ENCODE peak calls at places on chromosomes 7 and 10, in seven cellular contexts. K is mammary epithelial cell, G is GM23248, N is GM23338, X is GM12878, J is H1, F is MM.1S. Z is an unnamed sample.

GRCh38 chr7:69693042-69693441 is 94.8 kb downstream of the AUTS2 start:
- DNase-seq in G (no peak), X (no peak), J (no peak), N (no peak), K (no peak), F (no peak), Z (no peak)

GRCh38 chr10:88243847-88244730 is 339.0 kb downstream of the RNLS start:
- DNase-seq in K (no peak), G (no peak), J (no peak), F (no peak), N (no peak), X (no peak), Z (peak; percentile 78)

GRCh38 chr7:137760111-137760510 is 86.7 kb downstream of the DGKI start:
- DNase-seq in F (no peak), X (no peak), J (no peak), K (no peak), G (no peak), N (peak; percentile 52), Z (peak; percentile 14)

GRCh38 chr10:88270871-88271713 is 312.0 kb downstream of the RNLS start:
- DNase-seq in F (peak; percentile 95), X (peak; percentile 97), J (no peak), G (peak; percentile 85), N (no peak), K (peak; percentile 45), Z (no peak)

GRCh38 chr10:18719811-18720210 is 60.6 kb downstream of the ARL5B start:
- DNase-seq in F (no peak), G (peak; percentile 54), X (no peak), N (no peak), K (no peak), J (no peak), Z (no peak)

GRCh38 chr7:126005064-126005463 is 1075.4 kb upstream of the POT1 start:
- DNase-seq in F (no peak), G (no peak), K (no peak), X (no peak), J (no peak), N (no peak), Z (no peak)

GRCh38 chr7:34759477-34760125 is 101.6 kb downstream of the NPSR1 start:
- DNase-seq in J (no peak), N (peak; percentile 81), G (peak; percentile 58), X (no peak), K (peak; percentile 5), F (peak; percentile 42), Z (peak; percentile 57)

GRCh38 chr10:22620140-22620857 is 94.1 kb downstream of the PIP4K2A start:
- DNase-seq in J (no peak), G (peak; percentile 98), F (no peak), K (peak; percentile 93), X (no peak), N (no peak), Z (no peak)

GRCh38 chr7:1512781-1513656 is 8.8 kb upstream of the INTS1 start:
- DNase-seq in F (peak; percentile 57), X (no peak), G (peak; percentile 93), J (no peak), K (peak; percentile 90), N (no peak), Z (no peak)

GRCh38 chr10:28810062-28810870 is 132.9 kb downstream of the BAMBI start:
- DNase-seq in F (no peak), K (no peak), N (peak; percentile 59), J (no peak), G (no peak), X (no peak), Z (no peak)

GRCh38 chr7:4842302-4843064 is 19.3 kb downstream of the PAPOLB start:
- DNase-seq in X (no peak), G (peak; percentile 4), N (no peak), K (no peak), J (no peak), F (no peak), Z (peak; percentile 29)

GRCh38 chr7:71633571-71634008 is 501.6 kb downstream of the GALNT17 start:
- DNase-seq in F (no peak), G (peak; percentile 86), N (peak; percentile 75), J (peak; percentile 50), X (no peak), K (peak; percentile 4), Z (peak; percentile 86)

GRCh38 chr7:77944183-77945182 is 145.9 kb downstream of the PHTF2 start:
- DNase-seq in J (no peak), K (no peak), G (no peak), X (no peak), F (no peak), N (no peak), Z (no peak)

GRCh38 chr10:122510326-122510725 is 49.0 kb downstream of the HTRA1 start:
- DNase-seq in G (no peak), X (no peak), K (peak; percentile 98), F (no peak), J (no peak), N (peak; percentile 27), Z (peak; percentile 56)

GRCh38 chr10:101857802-101858476 is 14.3 kb upstream of the KCNIP2 start:
- DNase-seq in J (no peak), X (no peak), F (no peak), N (no peak), G (no peak), K (no peak), Z (no peak)

GRCh38 chr10:84114088-84114667 is 25.1 kb upstream of the GHITM start:
- DNase-seq in K (no peak), G (peak; percentile 27), F (no peak), J (no peak), X (no peak), N (peak; percentile 67), Z (no peak)

GRCh38 chr10:60963441-60964256 is 19.7 kb upstream of the RHOBTB1 start:
- DNase-seq in G (peak; percentile 73), X (no peak), K (peak; percentile 48), F (no peak), N (no peak), J (no peak), Z (no peak)

GRCh38 chr10:2964632-2965296 is 102.6 kb upstream of the PFKP start:
- DNase-seq in N (no peak), G (no peak), J (no peak), F (no peak), X (no peak), K (no peak), Z (no peak)

GRCh38 chr7:49229246-49229645 is 304.9 kb downstream of the CDC14C start:
- DNase-seq in G (no peak), J (no peak), N (peak; percentile 16), X (no peak), K (no peak), F (peak; percentile 65), Z (no peak)

GRCh38 chr10:22697799-22698198 is 16.6 kb downstream of the PIP4K2A start:
- DNase-seq in N (no peak), X (no peak), G (no peak), K (no peak), F (no peak), J (no peak), Z (no peak)

GRCh38 chr7:29288534-29289091 is 94.0 kb downstream of the CHN2 start:
- DNase-seq in F (no peak), J (no peak), N (no peak), K (no peak), X (no peak), G (no peak), Z (no peak)

GRCh38 chr7:71459137-71459536 is 327.2 kb downstream of the GALNT17 start:
- DNase-seq in J (no peak), K (no peak), N (no peak), G (no peak), X (no peak), F (no peak), Z (no peak)

GRCh38 chr7:151113344-151114150 is 27.3 kb downstream of the AGAP3 start:
- DNase-seq in G (peak; percentile 51), J (no peak), K (peak; percentile 88), X (no peak), N (peak; percentile 79), F (no peak), Z (peak; percentile 69)

GRCh38 chr7:151114151-151115090 is 28.1 kb downstream of the AGAP3 start:
- DNase-seq in N (peak; percentile 84), F (no peak), X (no peak), G (peak; percentile 63), J (no peak), K (peak; percentile 80), Z (peak; percentile 63)

GRCh38 chr7:151115836-151116418 is 29.7 kb downstream of the AGAP3 start:
- DNase-seq in K (peak; percentile 96), J (no peak), N (peak; percentile 63), F (no peak), G (no peak), X (no peak), Z (peak; percentile 68)

GRCh38 chr7:151116603-151117002 is 30.3 kb downstream of the AGAP3 start:
- DNase-seq in N (no peak), G (no peak), J (no peak), K (no peak), X (no peak), F (no peak), Z (no peak)

GRCh38 chr7:151115121-151115835 is 29.0 kb downstream of the AGAP3 start:
- DNase-seq in J (no peak), G (peak; percentile 70), K (peak; percentile 26), N (peak; percentile 62), F (no peak), X (no peak), Z (peak; percentile 72)
- H3K4me3 ChIP-seq in J (peak overlapping the region; percentile 12), G (no peak overlapping the region), K (peak overlapping the region; percentile 36), N (peak overlapping the region; percentile 57), F (no peak overlapping the region), X (no peak overlapping the region), Z (no peak overlapping the region)

DNA sequence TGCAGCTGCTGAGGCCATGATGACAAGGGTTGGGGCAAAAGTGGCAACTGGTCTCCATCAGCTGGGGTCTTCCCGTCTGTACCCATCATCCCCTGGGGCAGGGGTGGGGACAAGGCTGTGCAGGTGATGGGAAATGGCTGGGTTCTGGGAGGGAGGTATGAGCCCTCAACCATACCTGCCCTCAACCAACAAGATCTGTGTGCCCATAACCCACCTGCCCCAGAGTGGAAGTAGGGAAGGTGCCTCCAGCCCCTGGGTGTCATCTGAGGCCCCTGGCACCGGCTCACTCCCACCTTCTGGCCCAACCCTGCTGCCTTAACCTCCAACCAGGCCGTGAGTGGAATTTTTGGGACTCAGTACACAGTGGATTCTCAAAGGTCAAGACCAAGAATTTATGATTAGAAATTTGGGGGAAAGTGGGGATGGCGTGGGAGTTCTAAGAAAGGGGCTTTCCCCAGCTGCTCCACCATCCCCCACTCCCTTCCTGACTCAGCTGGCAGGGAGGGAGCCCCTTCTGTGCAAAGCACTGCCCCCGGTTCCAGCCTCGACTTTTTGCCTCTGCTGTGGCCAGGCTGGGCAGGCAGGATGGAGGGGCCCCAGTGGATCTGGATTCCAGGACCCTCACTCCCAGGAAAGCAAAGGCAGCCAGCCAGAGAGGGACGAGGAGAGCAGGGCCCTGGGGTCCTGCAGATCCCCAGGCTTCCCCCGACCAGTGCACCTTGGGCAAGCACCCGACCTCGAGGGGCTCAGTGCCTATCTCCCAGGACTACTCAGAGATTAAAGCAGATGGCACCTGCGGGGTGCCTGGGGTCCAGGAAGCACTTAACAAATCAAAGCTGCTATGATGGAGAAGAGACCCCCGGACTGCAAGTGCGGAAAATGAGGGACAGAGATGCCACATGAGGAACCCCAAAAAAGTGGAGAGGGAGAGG is 12.9 kb downstream of the SPOCK2 start:
- DNase-seq in J (no peak), K (no peak), N (no peak), X (no peak), F (no peak), G (no peak), Z (no peak)
- H3K4me2 ChIP-seq in J (no peak overlapping the region), K (no peak overlapping the region), N (no peak overlapping the region), X (peak overlapping the region; percentile 20), F (peak overlapping the region; percentile 35), G (no peak overlapping the region), Z (no peak overlapping the region)

GRCh38 chr7:139990571-139990970 is 72.2 kb downstream of the PARP12 start:
- DNase-seq in J (no peak), G (no peak), N (no peak), F (no peak), K (no peak), X (no peak), Z (no peak)
- TF ChIP-seq EZH2 in J (no peak), G (no peak), N (no peak), F (no peak), K (no peak), X (no peak), Z (no peak)

GRCh38 chr7:20786049-20786412 is 655 bp downstream of the SP8 start:
- DNase-seq in X (no peak), N (no peak), J (no peak), F (no peak), K (no peak), G (no peak), Z (no peak)
- H3K4me3 ChIP-seq in X (no peak overlapping the region), N (peak overlapping the region; percentile 63), J (peak overlapping the region; percentile 80), F (peak overlapping the region; percentile 32), K (peak overlapping the region; percentile 48), G (peak overlapping the region; percentile 53), Z (peak overlapping the region; percentile 29)